ENCODE peak calls at places on chromosomes 2 and 18, in six cellular contexts. One of them, this sample, is unnamed. For H3K27me3, the result is how much of the 10 kb centered on the place peaks cover.

GRCh38 chr2:241562269-241562891 is 3.8 kb downstream of the BOK start:
- DNase-seq in H1: no peak
- DNase-seq in upper lobe of left lung: no peak
- DNase-seq in tibial nerve: no peak
- DNase-seq in HepG2: no peak
- DNase-seq in suprapubic skin: no peak
- DNase-seq in this sample: no peak

GRCh38 chr18:79796531-79797390 is 977 bp upstream of the KCNG2 start:
- DNase-seq in H1: no peak
- DNase-seq in upper lobe of left lung: no peak
- DNase-seq in tibial nerve: no peak
- DNase-seq in HepG2: no peak
- DNase-seq in suprapubic skin: no peak
- DNase-seq in this sample: no peak

GRCh38 chr2:133130548-133131246 is 437.6 kb downstream of the NCKAP5 start:
- DNase-seq in H1: no peak
- DNase-seq in upper lobe of left lung: no peak
- DNase-seq in tibial nerve: no peak
- DNase-seq in HepG2: no peak
- DNase-seq in suprapubic skin: no peak
- DNase-seq in this sample: no peak

GRCh38 chr2:109525836-109526235 is 87.9 kb downstream of the SEPTIN10 start:
- DNase-seq in H1: no peak
- DNase-seq in upper lobe of left lung: peak
- DNase-seq in tibial nerve: no peak
- DNase-seq in HepG2: no peak
- DNase-seq in suprapubic skin: no peak
- DNase-seq in this sample: no peak

GRCh38 chr2:152407204-152407721 is 72.3 kb downstream of the FMNL2 start:
- DNase-seq in H1: peak
- DNase-seq in upper lobe of left lung: peak
- DNase-seq in tibial nerve: no peak
- DNase-seq in HepG2: no peak
- DNase-seq in suprapubic skin: no peak
- DNase-seq in this sample: peak

GRCh38 chr2:72990695-72991438 is 73.5 kb downstream of the EMX1 start:
- DNase-seq in H1: peak
- DNase-seq in upper lobe of left lung: no peak
- DNase-seq in tibial nerve: no peak
- DNase-seq in HepG2: no peak
- DNase-seq in suprapubic skin: peak
- DNase-seq in this sample: no peak

GRCh38 chr2:36277876-36278523 is 77.6 kb upstream of the CRIM1 start:
- DNase-seq in H1: no peak
- DNase-seq in upper lobe of left lung: no peak
- DNase-seq in tibial nerve: no peak
- DNase-seq in HepG2: no peak
- DNase-seq in suprapubic skin: no peak
- DNase-seq in this sample: no peak

GRCh38 chr2:82599021-82599420 is 1860.1 kb downstream of the SUCLG1 start:
- DNase-seq in H1: no peak
- DNase-seq in upper lobe of left lung: no peak
- DNase-seq in tibial nerve: no peak
- DNase-seq in HepG2: no peak
- DNase-seq in suprapubic skin: no peak
- DNase-seq in this sample: no peak

GRCh38 chr18:2898131-2898640 is 51.4 kb downstream of the EMILIN2 start:
- DNase-seq in H1: no peak
- DNase-seq in upper lobe of left lung: peak
- DNase-seq in tibial nerve: no peak
- DNase-seq in HepG2: no peak
- DNase-seq in suprapubic skin: peak
- DNase-seq in this sample: no peak

GRCh38 chr18:46555724-46556123 is 101.3 kb downstream of the LOXHD1 start:
- DNase-seq in H1: peak
- DNase-seq in upper lobe of left lung: no peak
- DNase-seq in tibial nerve: no peak
- DNase-seq in HepG2: peak
- DNase-seq in suprapubic skin: no peak
- DNase-seq in this sample: no peak

GRCh38 chr2:62998949-62999348 is 51.7 kb upstream of the OTX1 start:
- DNase-seq in H1: no peak
- DNase-seq in upper lobe of left lung: no peak
- DNase-seq in tibial nerve: no peak
- DNase-seq in HepG2: no peak
- DNase-seq in suprapubic skin: no peak
- DNase-seq in this sample: no peak

GRCh38 chr18:23498877-23499570 is 4.3 kb upstream of the RMC1 start:
- DNase-seq in H1: peak
- DNase-seq in upper lobe of left lung: peak
- DNase-seq in tibial nerve: peak
- DNase-seq in HepG2: peak
- DNase-seq in suprapubic skin: no peak
- DNase-seq in this sample: peak

GRCh38 chr2:235098273-235098672 is 146.5 kb downstream of the SH3BP4 start:
- DNase-seq in H1: peak
- DNase-seq in upper lobe of left lung: no peak
- DNase-seq in tibial nerve: no peak
- DNase-seq in HepG2: no peak
- DNase-seq in suprapubic skin: no peak
- DNase-seq in this sample: no peak

GRCh38 chr2:199929257-199929656 is 18.2 kb downstream of the C2orf69 start:
- DNase-seq in H1: no peak
- DNase-seq in upper lobe of left lung: no peak
- DNase-seq in tibial nerve: no peak
- DNase-seq in HepG2: no peak
- DNase-seq in suprapubic skin: no peak
- DNase-seq in this sample: no peak

GRCh38 chr2:137689549-137689948 is 274.7 kb upstream of the HNMT start:
- DNase-seq in H1: no peak
- DNase-seq in upper lobe of left lung: no peak
- DNase-seq in tibial nerve: no peak
- DNase-seq in HepG2: no peak
- DNase-seq in suprapubic skin: no peak
- DNase-seq in this sample: no peak

GRCh38 chr2:42224422-42225067 is 55.4 kb downstream of the EML4 start:
- DNase-seq in H1: no peak
- DNase-seq in upper lobe of left lung: no peak
- DNase-seq in tibial nerve: no peak
- DNase-seq in HepG2: no peak
- DNase-seq in suprapubic skin: no peak
- DNase-seq in this sample: no peak

GRCh38 chr2:133812826-133813617 is 244.8 kb upstream of the NCKAP5 start:
- DNase-seq in H1: no peak
- DNase-seq in upper lobe of left lung: no peak
- DNase-seq in tibial nerve: no peak
- DNase-seq in HepG2: no peak
- DNase-seq in suprapubic skin: no peak
- DNase-seq in this sample: no peak

GRCh38 chr2:44420725-44421124 is 59.0 kb downstream of the CAMKMT start:
- DNase-seq in H1: no peak
- DNase-seq in upper lobe of left lung: no peak
- DNase-seq in tibial nerve: no peak
- DNase-seq in HepG2: no peak
- DNase-seq in suprapubic skin: no peak
- DNase-seq in this sample: no peak

GRCh38 chr2:10267551-10268465 is 34.9 kb upstream of the HPCAL1 start:
- DNase-seq in H1: no peak
- DNase-seq in upper lobe of left lung: peak
- DNase-seq in tibial nerve: no peak
- DNase-seq in HepG2: peak
- DNase-seq in suprapubic skin: peak
- DNase-seq in this sample: no peak

GRCh38 chr2:28101892-28102291 is 211.4 kb downstream of the BABAM2 start:
- DNase-seq in H1: no peak
- DNase-seq in upper lobe of left lung: no peak
- DNase-seq in tibial nerve: no peak
- DNase-seq in HepG2: no peak
- DNase-seq in suprapubic skin: no peak
- DNase-seq in this sample: no peak

GRCh38 chr2:33084433-33084832 is 137.7 kb downstream of the LTBP1 start:
- DNase-seq in H1: no peak
- DNase-seq in upper lobe of left lung: no peak
- DNase-seq in tibial nerve: no peak
- DNase-seq in HepG2: no peak
- DNase-seq in suprapubic skin: no peak
- DNase-seq in this sample: no peak

GRCh38 chr2:162029287-162029901 is 44.6 kb downstream of the DPP4 start:
- DNase-seq in H1: no peak
- DNase-seq in upper lobe of left lung: no peak
- DNase-seq in tibial nerve: no peak
- DNase-seq in HepG2: peak
- DNase-seq in suprapubic skin: peak
- DNase-seq in this sample: no peak

GRCh38 chr2:157990173-157990572 is 111.5 kb upstream of the UPP2 start:
- DNase-seq in H1: no peak
- DNase-seq in upper lobe of left lung: no peak
- DNase-seq in tibial nerve: no peak
- DNase-seq in HepG2: no peak
- DNase-seq in suprapubic skin: no peak
- DNase-seq in this sample: no peak

GRCh38 chr2:29463181-29463900 is 348.1 kb downstream of the CLIP4 start:
- DNase-seq in H1: no peak
- DNase-seq in upper lobe of left lung: no peak
- DNase-seq in tibial nerve: no peak
- DNase-seq in HepG2: no peak
- DNase-seq in suprapubic skin: no peak
- DNase-seq in this sample: no peak

GRCh38 chr2:185862657-185863398 is 124.2 kb downstream of the FSIP2 start:
- DNase-seq in H1: no peak
- DNase-seq in upper lobe of left lung: no peak
- DNase-seq in tibial nerve: no peak
- DNase-seq in HepG2: no peak
- DNase-seq in suprapubic skin: no peak
- DNase-seq in this sample: no peak

GRCh38 chr2:11688222-11689069 is 18.5 kb upstream of the NTSR2 start:
- DNase-seq in H1: peak
- DNase-seq in upper lobe of left lung: peak
- DNase-seq in tibial nerve: peak
- DNase-seq in HepG2: peak
- DNase-seq in suprapubic skin: peak
- DNase-seq in this sample: peak
- H3K27ac ChIP-seq in H1: no peak
- H3K27ac ChIP-seq in upper lobe of left lung: peak
- H3K27ac ChIP-seq in tibial nerve: peak
- H3K27ac ChIP-seq in HepG2: no peak
- H3K27ac ChIP-seq in suprapubic skin: peak
- H3K27ac ChIP-seq in this sample: peak

GRCh38 chr18:12839526-12840196 is 44.4 kb downstream of the PTPN2 start:
- DNase-seq in H1: no peak
- DNase-seq in upper lobe of left lung: no peak
- DNase-seq in tibial nerve: no peak
- DNase-seq in HepG2: no peak
- DNase-seq in suprapubic skin: no peak
- DNase-seq in this sample: no peak
- TF ChIP-seq EP300 in H1: no peak
- TF ChIP-seq EP300 in upper lobe of left lung: no peak
- TF ChIP-seq EP300 in tibial nerve: no peak
- TF ChIP-seq EP300 in HepG2: no peak
- TF ChIP-seq EP300 in suprapubic skin: no peak
- TF ChIP-seq EP300 in this sample: no peak

GRCh38 chr2:179857236-179857635 is 4.2 kb downstream of the ZNF385B start:
- DNase-seq in H1: no peak
- DNase-seq in upper lobe of left lung: no peak
- DNase-seq in tibial nerve: no peak
- DNase-seq in HepG2: no peak
- DNase-seq in suprapubic skin: no peak
- DNase-seq in this sample: no peak

GRCh38 chr2:179856205-179856604 is 5.2 kb downstream of the ZNF385B start:
- DNase-seq in H1: no peak
- DNase-seq in upper lobe of left lung: no peak
- DNase-seq in tibial nerve: no peak
- DNase-seq in HepG2: no peak
- DNase-seq in suprapubic skin: no peak
- DNase-seq in this sample: no peak

GRCh38 chr2:179854891-179855290 is 6.5 kb downstream of the ZNF385B start:
- DNase-seq in H1: no peak
- DNase-seq in upper lobe of left lung: no peak
- DNase-seq in tibial nerve: no peak
- DNase-seq in HepG2: no peak
- DNase-seq in suprapubic skin: no peak
- DNase-seq in this sample: no peak

GRCh38 chr2:179853108-179853507 is 8.3 kb downstream of the ZNF385B start:
- DNase-seq in H1: no peak
- DNase-seq in upper lobe of left lung: no peak
- DNase-seq in tibial nerve: no peak
- DNase-seq in HepG2: no peak
- DNase-seq in suprapubic skin: no peak
- DNase-seq in this sample: no peak

DNA sequence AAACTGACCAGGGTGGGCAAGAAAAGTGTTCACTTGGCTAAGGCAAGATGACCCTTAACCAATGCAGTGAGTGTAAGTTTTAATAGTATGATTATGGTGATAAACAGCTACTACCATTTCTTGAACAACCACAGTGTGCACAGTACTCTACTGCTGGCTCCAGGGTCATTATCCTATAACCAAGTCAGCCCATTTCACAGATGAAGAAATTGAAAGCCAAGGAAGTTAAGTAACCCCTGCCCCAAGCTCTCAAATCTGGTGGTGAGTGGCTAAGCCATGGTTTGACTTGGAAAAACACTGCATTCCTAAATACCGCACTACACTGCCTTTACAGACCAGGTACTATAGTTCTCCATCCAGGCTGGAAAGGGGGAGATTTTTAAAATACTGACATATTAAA is 5.7 kb downstream of the ZNF385B start:
- DNase-seq in H1: no peak
- DNase-seq in upper lobe of left lung: no peak
- DNase-seq in tibial nerve: no peak
- DNase-seq in HepG2: no peak
- DNase-seq in suprapubic skin: no peak
- DNase-seq in this sample: no peak
- H3K27me3 ChIP-seq in H1: under half
- H3K27me3 ChIP-seq in upper lobe of left lung: under half
- H3K27me3 ChIP-seq in tibial nerve: under half
- H3K27me3 ChIP-seq in HepG2: under half
- H3K27me3 ChIP-seq in suprapubic skin: under half
- H3K27me3 ChIP-seq in this sample: under half

GRCh38 chr18:65753520-65753919 is 2.7 kb downstream of the CDH7 start:
- DNase-seq in H1: no peak
- DNase-seq in upper lobe of left lung: no peak
- DNase-seq in tibial nerve: no peak
- DNase-seq in HepG2: peak
- DNase-seq in suprapubic skin: no peak
- DNase-seq in this sample: no peak

GRCh38 chr18:65749881-65750280 is 931 bp upstream of the CDH7 start:
- DNase-seq in H1: no peak
- DNase-seq in upper lobe of left lung: no peak
- DNase-seq in tibial nerve: no peak
- DNase-seq in HepG2: no peak
- DNase-seq in suprapubic skin: no peak
- DNase-seq in this sample: no peak

GRCh38 chr18:65750421-65751144 is at the start of gene CDH7:
- DNase-seq in H1: peak
- DNase-seq in upper lobe of left lung: no peak
- DNase-seq in tibial nerve: no peak
- DNase-seq in HepG2: no peak
- DNase-seq in suprapubic skin: no peak
- DNase-seq in this sample: no peak

GRCh38 chr18:65752625-65753325 is 2.0 kb downstream of the CDH7 start:
- DNase-seq in H1: no peak
- DNase-seq in upper lobe of left lung: no peak
- DNase-seq in tibial nerve: no peak
- DNase-seq in HepG2: no peak
- DNase-seq in suprapubic skin: no peak
- DNase-seq in this sample: no peak

GRCh38 chr18:65751145-65752085 is 603 bp downstream of the CDH7 start:
- DNase-seq in H1: no peak
- DNase-seq in upper lobe of left lung: no peak
- DNase-seq in tibial nerve: no peak
- DNase-seq in HepG2: no peak
- DNase-seq in suprapubic skin: no peak
- DNase-seq in this sample: no peak
- H3K27ac ChIP-seq in H1: no peak
- H3K27ac ChIP-seq in upper lobe of left lung: no peak
- H3K27ac ChIP-seq in tibial nerve: peak
- H3K27ac ChIP-seq in HepG2: no peak
- H3K27ac ChIP-seq in suprapubic skin: no peak
- H3K27ac ChIP-seq in this sample: no peak